ENCODE peak calls at places on chromosomes 1 and 21, in nine cellular contexts. O is GM23248, S is GM23338, Q is HCT116, A is MM.1S, J is SK-N-SH, U is PC-3, N is PC-9, G is hepatocyte. X is an unnamed sample.
A peak's percentile ranks its signal among the peaks of the same experiment; 100 is the strongest.

GRCh38 chr1:53069265-53069662 is 7.3 kb downstream of the PODN start:
- DNase-seq in O (no peak), S (no peak), Q (no peak), A (no peak), J (peak; percentile 26), U (no peak), N (no peak), G (no peak), X (no peak)

GRCh38 chr1:114666954-114667353 is 2.9 kb downstream of the DENND2C start:
- DNase-seq in O (no peak), S (no peak), Q (no peak), A (no peak), J (no peak), U (no peak), N (no peak), G (no peak), X (no peak)

GRCh38 chr1:35531368-35531767 is 25.8 kb downstream of the KIAA0319L start:
- DNase-seq in O (no peak), S (no peak), Q (no peak), A (no peak), J (no peak), U (no peak), N (no peak), G (no peak), X (no peak)

GRCh38 chr1:5451671-5452070 is 540.6 kb downstream of the NPHP4 start:
- DNase-seq in O (no peak), S (no peak), Q (no peak), A (no peak), J (no peak), U (no peak), N (no peak), G (no peak), X (no peak)

GRCh38 chr1:236978740-236979139 is 25.5 kb downstream of the MT1HL1 start:
- DNase-seq in O (peak; percentile 44), S (no peak), Q (no peak), A (no peak), J (no peak), U (no peak), N (no peak), G (no peak), X (no peak)

GRCh38 chr1:40738831-40739230 is 44.8 kb upstream of the KCNQ4 start:
- DNase-seq in O (no peak), S (no peak), Q (no peak), A (no peak), J (no peak), U (no peak), N (no peak), G (no peak), X (no peak)

GRCh38 chr1:156748670-156749428 is 2.6 kb downstream of the HDGF start:
- DNase-seq in O (peak; percentile 66), S (no peak), Q (no peak), A (no peak), J (no peak), U (peak; percentile 77), N (peak; percentile 75), G (peak; percentile 70), X (no peak)

GRCh38 chr21:44370027-44370735 is 16.8 kb downstream of the TRPM2 start:
- DNase-seq in O (peak; percentile 61), S (peak; percentile 74), Q (no peak), A (no peak), J (peak; percentile 71), U (peak; percentile 77), N (no peak), G (peak; percentile 78), X (no peak)

GRCh38 chr1:11487196-11487751 is 8.3 kb downstream of the DISP3 start:
- DNase-seq in O (no peak), S (no peak), Q (no peak), A (no peak), J (no peak), U (no peak), N (no peak), G (no peak), X (no peak)

GRCh38 chr1:11486610-11487009 is 7.7 kb downstream of the DISP3 start:
- DNase-seq in O (no peak), S (no peak), Q (no peak), A (no peak), J (no peak), U (no peak), N (no peak), G (no peak), X (no peak)

GRCh38 chr1:11488201-11488770 is 9.3 kb downstream of the DISP3 start:
- DNase-seq in O (no peak), S (no peak), Q (no peak), A (no peak), J (no peak), U (no peak), N (no peak), G (no peak), X (no peak)

GRCh38 chr1:11492235-11492634 is 13.3 kb downstream of the DISP3 start:
- DNase-seq in O (no peak), S (no peak), Q (no peak), A (no peak), J (no peak), U (no peak), N (no peak), G (no peak), X (no peak)

GRCh38 chr1:11488966-11489625 is 10.1 kb downstream of the DISP3 start:
- DNase-seq in O (no peak), S (no peak), Q (no peak), A (no peak), J (no peak), U (no peak), N (no peak), G (no peak), X (no peak)
- H3K27me3 ChIP-seq in O (no peaks in the 10 kb centered on the region), S (no peaks in the 10 kb centered on the region), Q (peaks cover 44% of the 10 kb centered on the region), A (peaks cover 70% of the 10 kb centered on the region), J (no peaks in the 10 kb centered on the region), U (peaks cover 71% of the 10 kb centered on the region), N (peaks cover 67% of the 10 kb centered on the region), G (peaks cover 10% of the 10 kb centered on the region), X (no peaks in the 10 kb centered on the region)

GRCh38 chr1:34404837-34405236 is 228.1 kb downstream of the C1orf94 start:
- DNase-seq in O (no peak), S (no peak), Q (no peak), A (no peak), J (no peak), U (no peak), N (no peak), G (no peak), X (no peak)
- H3K9me2 ChIP-seq in O (no peaks in the 10 kb centered on the region), S (peaks cover 3% of the 10 kb centered on the region), Q (no peaks in the 10 kb centered on the region), A (no peaks in the 10 kb centered on the region), J (no peaks in the 10 kb centered on the region), U (no peaks in the 10 kb centered on the region), N (no peaks in the 10 kb centered on the region), G (no peaks in the 10 kb centered on the region), X (no peaks in the 10 kb centered on the region)

GRCh38 chr1:24322636-24323177 is 3.5 kb downstream of the GRHL3 start:
- DNase-seq in O (no peak), S (no peak), Q (no peak), A (peak; percentile 17), J (no peak), U (no peak), N (no peak), G (no peak), X (no peak)
- H3K4me3 ChIP-seq in O (peak overlapping the region; percentile 62), S (peak overlapping the region; percentile 83), Q (peak overlapping the region; percentile 63), A (peak overlapping the region; percentile 69), J (no peak overlapping the region), U (peak overlapping the region; percentile 43), N (peak overlapping the region; percentile 59), G (peak overlapping the region; percentile 42), X (peak overlapping the region; percentile 71)

DNA sequence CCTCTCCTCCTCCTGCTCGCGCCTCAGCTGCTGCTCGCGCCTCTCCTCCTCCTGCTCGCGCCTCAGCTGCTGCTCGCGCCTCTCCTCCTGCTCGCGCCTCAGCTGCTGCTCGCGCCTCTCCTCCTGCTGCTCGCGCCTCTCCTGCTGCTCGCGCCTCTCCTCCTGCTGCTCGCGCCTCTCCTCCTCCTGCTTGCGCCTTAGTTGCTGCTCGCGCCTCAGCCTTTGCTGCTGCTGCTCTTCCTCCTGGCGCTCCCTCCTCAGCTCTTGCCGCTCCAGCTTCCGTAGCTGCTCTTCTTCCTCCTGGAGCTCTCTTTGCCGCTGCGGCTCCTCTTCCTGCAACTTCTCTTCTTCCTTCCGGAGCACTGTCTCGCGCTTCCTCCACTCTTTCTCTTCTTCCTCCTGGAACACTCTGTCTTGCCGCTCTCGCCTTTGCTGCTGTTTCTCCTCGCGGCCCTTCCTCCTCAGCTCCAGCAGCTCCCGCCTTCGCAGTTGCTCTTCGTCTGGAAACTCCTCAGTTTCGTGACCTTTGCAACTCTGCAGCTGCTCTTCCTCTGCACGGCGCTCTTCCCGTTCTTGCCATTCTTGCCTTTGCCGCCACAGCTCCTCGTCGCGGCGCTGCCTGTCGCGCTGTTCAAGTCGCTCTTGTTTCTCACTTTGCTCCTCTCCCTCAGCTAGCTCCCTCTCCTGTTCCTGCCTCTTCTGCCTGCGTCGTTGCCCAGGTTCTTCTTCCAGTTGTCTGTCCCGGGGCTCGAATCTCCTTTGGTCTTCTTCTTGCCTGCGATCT is 3.0 kb downstream of the TCHH start:
- DNase-seq in O (peak; percentile 52), S (peak; percentile 58), Q (no peak), A (peak; percentile 59), J (no peak), U (peak; percentile 13), N (no peak), G (no peak), X (peak; percentile 49)
- H3K27me3 ChIP-seq in O (peaks cover 59% of the 10 kb centered on the region), S (peaks cover 100% of the 10 kb centered on the region), Q (peaks cover 86% of the 10 kb centered on the region), A (peaks cover 37% of the 10 kb centered on the region), J (peaks cover 85% of the 10 kb centered on the region), U (peaks cover 98% of the 10 kb centered on the region), N (peaks cover 55% of the 10 kb centered on the region), G (peaks cover 95% of the 10 kb centered on the region), X (no peaks in the 10 kb centered on the region)

DNA sequence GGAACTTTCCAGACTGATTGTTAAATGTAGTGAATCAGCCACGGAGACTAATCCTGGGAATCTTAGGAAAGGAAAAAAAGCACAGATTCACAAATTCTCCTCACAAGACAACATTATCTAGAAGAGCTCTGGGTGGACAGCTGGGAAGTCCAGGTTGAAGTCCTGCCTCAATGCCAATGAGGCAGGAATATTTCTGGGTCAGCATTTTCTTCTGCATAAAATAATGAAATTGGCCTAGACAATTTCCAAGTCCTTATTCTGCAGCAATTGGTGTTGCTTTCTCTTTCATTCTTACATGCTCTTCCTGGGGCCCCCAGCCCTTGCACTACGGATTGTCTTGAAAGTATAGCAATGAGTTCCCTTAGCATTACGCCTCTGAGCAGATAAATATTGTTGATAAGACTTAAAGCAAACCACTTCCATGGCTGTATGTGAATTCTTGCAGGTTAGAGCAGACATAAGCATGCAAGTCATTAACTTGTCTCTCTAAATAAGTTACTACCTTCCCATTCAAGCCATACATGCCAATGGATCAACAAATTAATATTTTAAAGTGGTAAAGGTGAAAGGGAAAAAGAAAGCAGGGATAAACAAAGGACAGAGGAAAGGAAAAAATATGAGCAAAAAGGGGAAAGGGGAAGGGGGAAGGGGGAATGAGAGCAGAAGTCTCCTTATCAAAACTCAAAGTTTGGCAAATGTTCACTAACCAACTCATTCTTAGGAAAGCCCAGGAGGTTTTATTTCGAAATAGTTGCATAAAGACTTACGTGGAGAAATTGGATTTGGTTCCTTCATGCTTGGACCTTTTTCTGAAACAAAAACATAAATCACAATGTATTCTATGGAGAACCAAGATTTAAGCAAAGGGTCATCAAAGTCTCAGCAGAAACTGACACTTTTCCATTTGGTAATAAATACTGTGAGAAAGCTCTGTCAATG is 188.4 kb downstream of the TGFBR3 start:
- DNase-seq in O (peak; percentile 84), S (no peak), Q (no peak), A (no peak), J (no peak), U (no peak), N (no peak), G (no peak), X (no peak)
- H3K9me2 ChIP-seq in O (no peaks in the 10 kb centered on the region), S (no peaks in the 10 kb centered on the region), Q (no peaks in the 10 kb centered on the region), A (no peaks in the 10 kb centered on the region), J (no peaks in the 10 kb centered on the region), U (no peaks in the 10 kb centered on the region), N (no peaks in the 10 kb centered on the region), G (no peaks in the 10 kb centered on the region), X (no peaks in the 10 kb centered on the region)